ENCODE peak calls at places on chromosomes 4 and X, in five cellular contexts. One of them, this sample, is unnamed.

GRCh38 chrX:1452497-1453389 is at the start of gene ASMTL:
- DNase-seq in K562: peak; percentile 92
- DNase-seq in GM12878: peak; percentile 91
- DNase-seq in A549: peak; percentile 78
- DNase-seq in SK-N-SH: peak; percentile 99
- DNase-seq in this sample: peak; percentile 99

GRCh38 chrX:111465664-111466063 is 45.8 kb upstream of the SERTM2 start:
- DNase-seq in K562: no peak
- DNase-seq in GM12878: no peak
- DNase-seq in A549: no peak
- DNase-seq in SK-N-SH: no peak
- DNase-seq in this sample: no peak

GRCh38 chr4:118927976-118928375 is 39.3 kb downstream of the SYNPO2 start:
- DNase-seq in K562: no peak
- DNase-seq in GM12878: no peak
- DNase-seq in A549: no peak
- DNase-seq in SK-N-SH: no peak
- DNase-seq in this sample: no peak

GRCh38 chr4:107094332-107094731 is 58.2 kb upstream of the DKK2 start:
- DNase-seq in K562: no peak
- DNase-seq in GM12878: no peak
- DNase-seq in A549: no peak
- DNase-seq in SK-N-SH: no peak
- DNase-seq in this sample: peak; percentile 20

GRCh38 chr4:16516796-16517413 is 290.6 kb upstream of the TAPT1 start:
- DNase-seq in K562: no peak
- DNase-seq in GM12878: no peak
- DNase-seq in A549: no peak
- DNase-seq in SK-N-SH: peak; percentile 63
- DNase-seq in this sample: peak; percentile 85

GRCh38 chrX:9899640-9900075 is 67.5 kb upstream of the CLDN34 start:
- DNase-seq in K562: no peak
- DNase-seq in GM12878: no peak
- DNase-seq in A549: no peak
- DNase-seq in SK-N-SH: no peak
- DNase-seq in this sample: peak; percentile 91

GRCh38 chr4:185559913-185560281 is 24.6 kb upstream of the PDLIM3 start:
- DNase-seq in K562: no peak
- DNase-seq in GM12878: no peak
- DNase-seq in A549: no peak
- DNase-seq in SK-N-SH: no peak
- DNase-seq in this sample: peak; percentile 68

GRCh38 chr4:71932941-71933340 is 98.9 kb upstream of the NPFFR2 start:
- DNase-seq in K562: no peak
- DNase-seq in GM12878: no peak
- DNase-seq in A549: no peak
- DNase-seq in SK-N-SH: no peak
- DNase-seq in this sample: no peak

GRCh38 chr4:163681208-163681821 is 186.8 kb downstream of the TMA16 start:
- DNase-seq in K562: peak; percentile 42
- DNase-seq in GM12878: no peak
- DNase-seq in A549: no peak
- DNase-seq in SK-N-SH: peak; percentile 48
- DNase-seq in this sample: peak; percentile 28

GRCh38 chr4:11286533-11286932 is 142.2 kb downstream of the HS3ST1 start:
- DNase-seq in K562: no peak
- DNase-seq in GM12878: no peak
- DNase-seq in A549: no peak
- DNase-seq in SK-N-SH: no peak
- DNase-seq in this sample: no peak

GRCh38 chr4:106337916-106338315 is 21.6 kb downstream of the AIMP1 start:
- DNase-seq in K562: no peak
- DNase-seq in GM12878: no peak
- DNase-seq in A549: no peak
- DNase-seq in SK-N-SH: no peak
- DNase-seq in this sample: no peak

GRCh38 chr4:25676221-25676620 is 20.6 kb downstream of the SLC34A2 start:
- DNase-seq in K562: no peak
- DNase-seq in GM12878: no peak
- DNase-seq in A549: no peak
- DNase-seq in SK-N-SH: no peak
- DNase-seq in this sample: no peak

GRCh38 chr4:25670991-25671390 is 15.3 kb downstream of the SLC34A2 start:
- DNase-seq in K562: no peak
- DNase-seq in GM12878: no peak
- DNase-seq in A549: no peak
- DNase-seq in SK-N-SH: no peak
- DNase-seq in this sample: no peak

GRCh38 chr4:25677157-25677556 is 21.5 kb downstream of the SLC34A2 start:
- DNase-seq in K562: no peak
- DNase-seq in GM12878: no peak
- DNase-seq in A549: no peak
- DNase-seq in SK-N-SH: no peak
- DNase-seq in this sample: no peak

GRCh38 chr4:25674386-25674785 is 18.7 kb downstream of the SLC34A2 start:
- DNase-seq in K562: no peak
- DNase-seq in GM12878: no peak
- DNase-seq in A549: no peak
- DNase-seq in SK-N-SH: no peak
- DNase-seq in this sample: no peak

DNA sequence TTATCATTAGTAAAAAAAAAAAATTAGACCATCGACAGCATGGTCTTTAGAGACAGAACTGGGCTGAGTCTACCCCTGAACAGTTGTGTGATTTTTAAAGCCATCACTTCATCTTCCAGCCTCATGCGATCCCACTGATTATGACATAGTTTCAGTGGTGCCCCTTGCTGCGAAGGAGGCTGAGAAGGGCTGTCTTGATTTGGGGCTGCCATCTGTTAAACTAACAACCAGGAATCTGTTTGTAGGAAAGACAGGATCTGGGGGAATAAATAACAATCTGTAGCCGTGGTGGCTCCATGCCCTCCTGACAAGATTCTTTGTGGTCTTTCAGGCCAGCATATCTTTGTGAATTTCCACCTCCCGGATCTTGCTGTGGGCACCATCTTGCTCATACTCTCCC is 17.1 kb downstream of the SLC34A2 start:
- DNase-seq in K562: no peak
- DNase-seq in GM12878: no peak
- DNase-seq in A549: no peak
- DNase-seq in SK-N-SH: no peak
- DNase-seq in this sample: no peak
- H3K4me1 ChIP-seq in K562: peaks cover 4% of the 10 kb centered on the region
- H3K4me1 ChIP-seq in GM12878: no peaks in the 10 kb centered on the region
- H3K4me1 ChIP-seq in A549: no peaks in the 10 kb centered on the region
- H3K4me1 ChIP-seq in SK-N-SH: no peaks in the 10 kb centered on the region
- H3K4me1 ChIP-seq in this sample: no peaks in the 10 kb centered on the region

DNA sequence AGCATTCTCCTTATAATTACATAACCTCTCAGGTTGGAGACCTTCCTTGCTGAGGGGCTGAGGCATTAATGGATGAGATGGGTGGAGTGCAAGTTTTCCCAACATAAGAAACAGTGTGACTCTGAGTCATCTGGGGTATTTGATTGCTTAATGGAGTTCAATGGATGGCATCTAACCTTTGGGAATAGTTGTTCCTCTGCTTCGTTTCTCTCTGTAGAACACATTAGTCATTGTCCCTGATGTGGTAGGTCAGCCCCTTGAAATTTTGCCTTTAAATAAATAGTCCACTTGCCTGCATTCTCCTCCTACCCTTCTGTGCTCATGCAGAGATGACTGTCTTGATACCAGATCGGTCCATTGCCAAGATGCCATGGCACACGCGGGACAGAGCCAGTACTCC is 38.6 kb downstream of the SLITRK2 start:
- DNase-seq in K562: no peak
- DNase-seq in GM12878: no peak
- DNase-seq in A549: no peak
- DNase-seq in SK-N-SH: no peak
- DNase-seq in this sample: no peak
- TF ChIP-seq USF2 in K562: no peak
- TF ChIP-seq USF2 in GM12878: no peak
- TF ChIP-seq USF2 in A549: no peak
- TF ChIP-seq USF2 in SK-N-SH: no peak
- TF ChIP-seq USF2 in this sample: no peak

GRCh38 chrX:45110494-45110893 is 90.2 kb downstream of the DIPK2B start:
- DNase-seq in K562: no peak
- DNase-seq in GM12878: no peak
- DNase-seq in A549: no peak
- DNase-seq in SK-N-SH: no peak
- DNase-seq in this sample: no peak
- H3K4me1 ChIP-seq in K562: no peaks in the 10 kb centered on the region
- H3K4me1 ChIP-seq in GM12878: no peaks in the 10 kb centered on the region
- H3K4me1 ChIP-seq in A549: no peaks in the 10 kb centered on the region
- H3K4me1 ChIP-seq in SK-N-SH: no peaks in the 10 kb centered on the region
- H3K4me1 ChIP-seq in this sample: no peaks in the 10 kb centered on the region

DNA sequence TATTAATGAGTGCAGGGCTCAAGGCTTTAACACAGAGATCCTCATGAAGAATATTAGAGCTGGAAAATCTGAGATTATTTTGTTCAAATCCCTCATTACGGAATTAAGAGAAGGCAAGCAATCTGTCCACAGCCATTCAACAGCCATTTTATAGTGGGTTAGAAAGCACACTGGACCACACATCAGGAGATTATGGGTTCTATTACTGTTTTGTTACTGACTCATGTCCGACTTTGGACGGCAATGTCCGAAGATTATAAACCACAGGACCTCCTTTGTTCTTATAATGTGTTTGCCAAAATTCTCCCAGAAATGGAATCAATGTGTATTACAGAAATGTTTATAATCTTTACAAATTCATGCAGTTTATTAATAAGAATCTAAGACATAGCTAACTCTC is 8.1 kb downstream of the LAMTOR3 start:
- DNase-seq in K562: no peak
- DNase-seq in GM12878: no peak
- DNase-seq in A549: no peak
- DNase-seq in SK-N-SH: no peak
- DNase-seq in this sample: peak; percentile 65
- TF ChIP-seq USF2 in K562: no peak
- TF ChIP-seq USF2 in GM12878: no peak
- TF ChIP-seq USF2 in A549: no peak
- TF ChIP-seq USF2 in SK-N-SH: no peak
- TF ChIP-seq USF2 in this sample: no peak

GRCh38 chr4:6749340-6750171 is 33.0 kb upstream of the KIAA0232 start:
- DNase-seq in K562: peak; percentile 54
- DNase-seq in GM12878: no peak
- DNase-seq in A549: peak; percentile 65
- DNase-seq in SK-N-SH: peak; percentile 44
- DNase-seq in this sample: peak; percentile 33

GRCh38 chr4:6747690-6748068 is 31.7 kb downstream of the BLOC1S4 start:
- DNase-seq in K562: no peak
- DNase-seq in GM12878: no peak
- DNase-seq in A549: no peak
- DNase-seq in SK-N-SH: no peak
- DNase-seq in this sample: no peak

GRCh38 chr4:6750302-6751221 is 32.0 kb upstream of the KIAA0232 start:
- DNase-seq in K562: no peak
- DNase-seq in GM12878: no peak
- DNase-seq in A549: no peak
- DNase-seq in SK-N-SH: no peak
- DNase-seq in this sample: no peak

GRCh38 chr4:6746721-6747689 is 31.0 kb downstream of the BLOC1S4 start:
- DNase-seq in K562: no peak
- DNase-seq in GM12878: no peak
- DNase-seq in A549: no peak
- DNase-seq in SK-N-SH: no peak
- DNase-seq in this sample: no peak

GRCh38 chr4:6748286-6748685 is 32.3 kb downstream of the BLOC1S4 start:
- DNase-seq in K562: no peak
- DNase-seq in GM12878: no peak
- DNase-seq in A549: no peak
- DNase-seq in SK-N-SH: no peak
- DNase-seq in this sample: no peak
- H3K4me1 ChIP-seq in K562: peaks cover 56% of the 10 kb centered on the region
- H3K4me1 ChIP-seq in GM12878: no peaks in the 10 kb centered on the region
- H3K4me1 ChIP-seq in A549: peaks cover 56% of the 10 kb centered on the region
- H3K4me1 ChIP-seq in SK-N-SH: peaks cover 6% of the 10 kb centered on the region
- H3K4me1 ChIP-seq in this sample: peaks cover 8% of the 10 kb centered on the region

GRCh38 chr4:112343330-112343729 is 46.2 kb downstream of the ALPK1 start:
- DNase-seq in K562: no peak
- DNase-seq in GM12878: no peak
- DNase-seq in A549: no peak
- DNase-seq in SK-N-SH: no peak
- DNase-seq in this sample: no peak

DNA sequence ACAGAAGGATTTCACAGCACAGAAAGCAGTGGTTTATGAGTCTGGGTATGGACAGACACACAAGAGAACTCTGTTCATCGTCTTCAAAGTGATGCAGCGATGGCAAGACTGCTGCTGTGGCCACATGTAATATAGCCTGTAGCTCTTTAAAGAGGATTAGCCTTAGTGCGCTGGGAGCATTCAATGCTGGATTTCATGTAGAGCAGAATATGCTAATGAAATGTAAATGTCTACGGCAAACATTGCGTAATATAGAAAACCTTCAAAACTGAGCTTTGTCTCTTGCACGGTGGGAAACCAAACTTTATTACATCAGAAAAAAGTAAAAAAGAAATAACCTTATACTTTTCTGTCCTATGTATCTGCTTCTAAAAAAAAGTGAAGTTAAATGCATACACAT is 42.9 kb downstream of the ALPK1 start:
- DNase-seq in K562: no peak
- DNase-seq in GM12878: no peak
- DNase-seq in A549: no peak
- DNase-seq in SK-N-SH: no peak
- DNase-seq in this sample: no peak
- TF ChIP-seq USF2 in K562: no peak
- TF ChIP-seq USF2 in GM12878: no peak
- TF ChIP-seq USF2 in A549: no peak
- TF ChIP-seq USF2 in SK-N-SH: no peak
- TF ChIP-seq USF2 in this sample: no peak

DNA sequence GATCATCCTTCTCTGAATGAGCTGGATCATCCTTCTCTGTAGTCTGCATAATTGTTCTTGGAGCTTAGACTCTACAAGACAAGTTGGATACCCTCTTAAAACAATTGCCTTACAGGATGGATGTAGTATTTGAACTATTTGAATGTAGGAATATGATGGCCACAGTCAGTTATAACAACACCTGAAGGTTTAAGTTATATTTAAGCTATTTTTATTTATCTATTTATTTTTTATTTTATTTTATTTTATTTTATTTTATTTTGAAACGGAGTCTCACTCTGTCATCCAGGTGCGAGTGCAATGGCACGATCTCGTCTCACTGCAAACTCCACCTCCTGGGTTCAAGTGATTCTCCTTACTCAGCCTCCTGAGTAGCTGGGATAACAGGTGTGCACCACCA is 149.9 kb upstream of the SLIT2 start:
- DNase-seq in K562: no peak
- DNase-seq in GM12878: no peak
- DNase-seq in A549: no peak
- DNase-seq in SK-N-SH: no peak
- DNase-seq in this sample: no peak
- H3K4me1 ChIP-seq in K562: no peaks in the 10 kb centered on the region
- H3K4me1 ChIP-seq in GM12878: no peaks in the 10 kb centered on the region
- H3K4me1 ChIP-seq in A549: no peaks in the 10 kb centered on the region
- H3K4me1 ChIP-seq in SK-N-SH: no peaks in the 10 kb centered on the region
- H3K4me1 ChIP-seq in this sample: no peaks in the 10 kb centered on the region

This sample was measured in IMR-90.